ENCODE peak calls at places on chromosomes 1 and 21, in six cellular contexts. G, H, T, S, E and R are unnamed samples.

GRCh38 chr1:101027194-101027772 is 1.7 kb upstream of the DPH5 start:
- DNase-seq in G (no peak), H (no peak), T (no peak), S (no peak), E (no peak), R (no peak)

GRCh38 chr1:20558180-20558579 is 5.8 kb downstream of the FAM43B start:
- DNase-seq in G (no peak), H (no peak), T (no peak), S (no peak), E (no peak), R (no peak)

GRCh38 chr1:15680614-15681345 is 3.3 kb upstream of the PLEKHM2 start:
- DNase-seq in G (no peak), H (no peak), T (peak), S (no peak), E (no peak), R (peak)

GRCh38 chr1:157992031-157992568 is 1.3 kb upstream of the KIRREL1 start:
- DNase-seq in G (peak), H (no peak), T (peak), S (peak), E (peak), R (peak)

GRCh38 chr1:17122449-17123194 is 3.4 kb upstream of the PADI2 start:
- DNase-seq in G (no peak), H (no peak), T (peak), S (no peak), E (peak), R (no peak)

GRCh38 chr1:1162597-1163537 is 10.8 kb upstream of the TTLL10 start:
- DNase-seq in G (no peak), H (no peak), T (no peak), S (peak), E (peak), R (no peak)

GRCh38 chr1:196607940-196608339 is 300 bp downstream of the KCNT2 start:
- DNase-seq in G (no peak), H (no peak), T (no peak), S (no peak), E (no peak), R (no peak)

GRCh38 chr1:58857673-58858343 is 74.0 kb upstream of the JUN start:
- DNase-seq in G (no peak), H (no peak), T (no peak), S (no peak), E (no peak), R (no peak)

GRCh38 chr1:216114180-216114579 is 309.1 kb downstream of the USH2A start:
- DNase-seq in G (no peak), H (no peak), T (no peak), S (no peak), E (no peak), R (no peak)

GRCh38 chr1:63626222-63626621 is 33.0 kb downstream of the PGM1 start:
- DNase-seq in G (no peak), H (no peak), T (no peak), S (no peak), E (no peak), R (no peak)

GRCh38 chr1:2199042-2199810 is 4.7 kb upstream of the FAAP20 start:
- DNase-seq in G (peak), H (peak), T (peak), S (peak), E (peak), R (peak)

GRCh38 chr1:33359931-33360330 is 39.0 kb upstream of the A3GALT2 start:
- DNase-seq in G (no peak), H (no peak), T (no peak), S (no peak), E (no peak), R (no peak)

GRCh38 chr1:62900566-62900965 is 116.6 kb downstream of the ATG4C start:
- DNase-seq in G (no peak), H (no peak), T (no peak), S (no peak), E (no peak), R (no peak)

GRCh38 chr1:180571060-180571831 is 12.5 kb downstream of the OVAAL start:
- DNase-seq in G (no peak), H (no peak), T (no peak), S (no peak), E (no peak), R (no peak)

GRCh38 chr1:53047737-53048344 is 14.2 kb upstream of the PODN start:
- DNase-seq in G (no peak), H (no peak), T (peak), S (no peak), E (no peak), R (no peak)

GRCh38 chr21:45607021-45607921 is 36.3 kb upstream of the PCBP3 start:
- DNase-seq in G (no peak), H (no peak), T (no peak), S (no peak), E (no peak), R (no peak)

GRCh38 chr1:81706650-81707435 is 93.9 kb upstream of the ADGRL2 start:
- DNase-seq in G (no peak), H (no peak), T (no peak), S (no peak), E (no peak), R (no peak)

GRCh38 chr1:225658041-225658440 is 5.1 kb upstream of the ENAH start:
- DNase-seq in G (no peak), H (no peak), T (no peak), S (no peak), E (no peak), R (no peak)

GRCh38 chr21:31416465-31416864 is 72.4 kb upstream of the TIAM1 start:
- DNase-seq in G (no peak), H (no peak), T (no peak), S (no peak), E (no peak), R (no peak)

GRCh38 chr1:11053758-11054137 is 6.1 kb downstream of the SRM start:
- DNase-seq in G (no peak), H (no peak), T (no peak), S (no peak), E (no peak), R (peak)

DNA sequence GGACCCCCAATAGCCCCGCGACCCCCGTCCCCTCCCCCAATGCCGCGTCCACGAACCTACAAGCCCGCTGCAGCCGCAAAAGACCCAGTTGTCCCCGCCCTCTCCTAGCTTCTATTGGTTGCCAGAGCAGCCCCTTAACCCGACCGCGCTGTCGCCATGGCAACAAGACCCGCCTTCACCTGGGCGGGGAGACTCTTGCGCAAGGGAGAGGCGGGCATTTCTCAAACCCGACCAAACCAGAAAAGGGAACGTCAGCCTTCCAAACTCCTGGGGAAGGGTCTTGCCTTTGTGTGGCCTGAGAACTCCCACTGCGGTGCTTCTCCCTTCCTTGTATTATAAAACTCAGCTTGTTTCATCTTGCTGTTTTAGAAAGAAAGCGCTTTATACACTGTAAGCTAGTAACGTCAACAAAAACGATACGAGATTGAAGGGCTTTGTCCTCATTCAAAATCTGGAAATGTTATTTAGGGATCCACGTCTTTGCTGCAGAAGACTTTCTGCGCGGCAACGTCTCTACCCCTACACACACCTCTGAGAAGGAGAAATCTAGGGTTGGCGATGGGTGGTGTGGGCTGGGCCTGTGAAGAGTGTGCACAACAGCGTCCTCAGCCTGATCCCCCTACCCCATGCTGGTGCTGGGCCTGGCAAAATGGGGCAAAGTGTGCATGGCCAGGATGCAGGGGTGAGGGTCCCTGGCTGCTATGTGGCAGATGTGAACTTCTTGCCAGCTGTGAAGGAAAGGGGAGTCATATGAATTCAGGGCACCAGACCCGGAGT is at the start of gene TMEM9:
- DNase-seq in G (peak), H (peak), T (peak), S (peak), E (peak), R (peak)
- TF ChIP-seq POLR2A in G (no peak), H (no peak), T (peak), S (peak), E (no peak), R (no peak)

DNA sequence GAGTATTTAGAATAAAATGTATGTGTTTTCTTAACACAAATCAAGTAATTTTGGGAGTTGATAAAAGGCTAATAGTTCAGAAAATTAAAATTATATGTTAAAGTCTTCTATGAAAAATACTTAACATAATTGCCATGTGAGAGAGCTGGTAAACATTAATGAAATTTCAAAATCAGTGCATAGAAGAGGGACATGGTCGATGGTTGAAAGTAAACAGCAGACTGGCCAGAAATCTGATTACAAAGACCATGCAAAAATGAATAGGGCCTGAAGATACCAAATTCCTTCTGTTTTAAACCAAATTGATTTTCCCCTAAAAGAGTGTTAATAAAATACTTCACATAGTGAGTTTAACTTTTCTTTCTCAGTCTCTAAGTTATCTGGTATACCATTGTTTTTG is 128.3 kb downstream of the GABPA start:
- DNase-seq in G (no peak), H (no peak), T (no peak), S (no peak), E (no peak), R (no peak)
- TF ChIP-seq POLR2A in G (no peak), H (no peak), T (no peak), S (no peak), E (no peak), R (no peak)

GRCh38 chr1:66346057-66346795 is 187.7 kb upstream of the SGIP1 start:
- DNase-seq in G (no peak), H (no peak), T (no peak), S (no peak), E (no peak), R (no peak)
- TF ChIP-seq POLR2A in G (no peak), H (no peak), T (no peak), S (no peak), E (no peak), R (no peak)

GRCh38 chr1:156658945-156659574 is 17.1 kb downstream of the BCAN start:
- DNase-seq in G (no peak), H (no peak), T (no peak), S (no peak), E (no peak), R (no peak)

GRCh38 chr1:156658496-156658895 is 16.6 kb downstream of the BCAN start:
- DNase-seq in G (no peak), H (no peak), T (no peak), S (no peak), E (no peak), R (no peak)

GRCh38 chr1:156659672-156659993 is 17.6 kb downstream of the NES start:
- DNase-seq in G (no peak), H (no peak), T (no peak), S (no peak), E (no peak), R (no peak)

GRCh38 chr1:156660752-156661112 is 16.5 kb downstream of the NES start:
- DNase-seq in G (no peak), H (no peak), T (no peak), S (no peak), E (no peak), R (no peak)

GRCh38 chr1:156659994-156660751 is 17.0 kb downstream of the NES start:
- DNase-seq in G (peak), H (peak), T (peak), S (peak), E (peak), R (peak)
- TF ChIP-seq POLR2A in G (no peak), H (peak), T (no peak), S (no peak), E (peak), R (no peak)

GRCh38 chr1:222618001-222618879 is at the start of gene MIA3:
- DNase-seq in G (peak), H (peak), T (peak), S (peak), E (peak), R (peak)
- TF ChIP-seq POLR2A in G (peak), H (peak), T (peak), S (peak), E (no peak), R (peak)

GRCh38 chr1:163321311-163322305 is at the start of gene NUF2:
- DNase-seq in G (peak), H (peak), T (peak), S (peak), E (peak), R (peak)
- TF ChIP-seq POLR2A in G (no peak), H (peak), T (peak), S (peak), E (no peak), R (peak)

DNA sequence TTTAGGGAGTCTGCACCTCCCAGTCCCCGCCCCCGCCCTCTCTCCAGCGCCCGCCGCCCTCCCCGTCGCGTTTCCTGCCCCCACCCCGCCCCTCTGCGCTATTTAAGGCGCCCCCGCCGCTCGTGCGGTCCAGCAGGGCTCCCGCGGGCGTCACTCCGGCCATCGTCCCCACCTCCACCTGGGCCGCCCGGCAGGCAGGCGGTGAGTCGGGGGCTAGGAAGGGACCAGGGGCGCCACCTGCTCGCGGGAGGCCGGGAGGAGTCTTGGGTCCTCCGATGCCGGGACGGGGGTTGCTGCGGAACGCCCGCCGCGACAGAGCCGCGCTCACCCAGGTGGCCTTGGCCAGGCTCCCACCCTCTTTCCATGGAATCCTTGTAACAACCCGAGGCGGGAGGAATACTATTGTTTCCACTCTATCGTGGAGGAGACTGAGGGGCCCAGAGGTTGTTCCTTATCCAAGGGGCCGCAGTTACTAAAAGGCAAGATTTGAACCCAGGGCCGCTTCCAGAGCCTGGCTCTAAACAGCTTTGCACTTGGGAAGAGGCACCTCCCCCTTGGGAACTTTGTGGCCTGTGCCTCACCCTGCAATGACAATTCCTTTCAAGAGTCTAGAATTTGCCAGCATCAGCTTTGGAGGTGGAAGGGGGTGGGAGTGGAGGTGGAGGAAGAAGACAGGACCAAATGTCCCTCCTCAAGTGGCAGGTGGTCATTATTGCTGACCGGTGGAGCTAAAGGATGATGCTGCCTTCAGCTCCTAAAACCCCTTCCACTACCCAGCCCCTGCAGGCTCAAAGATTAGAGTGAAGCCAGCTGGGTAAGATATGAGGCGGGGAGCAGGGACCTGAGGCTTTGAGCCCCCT is at the start of gene GJA4:
- DNase-seq in G (no peak), H (no peak), T (no peak), S (no peak), E (no peak), R (no peak)
- TF ChIP-seq POLR2A in G (no peak), H (no peak), T (no peak), S (no peak), E (no peak), R (no peak)

DNA sequence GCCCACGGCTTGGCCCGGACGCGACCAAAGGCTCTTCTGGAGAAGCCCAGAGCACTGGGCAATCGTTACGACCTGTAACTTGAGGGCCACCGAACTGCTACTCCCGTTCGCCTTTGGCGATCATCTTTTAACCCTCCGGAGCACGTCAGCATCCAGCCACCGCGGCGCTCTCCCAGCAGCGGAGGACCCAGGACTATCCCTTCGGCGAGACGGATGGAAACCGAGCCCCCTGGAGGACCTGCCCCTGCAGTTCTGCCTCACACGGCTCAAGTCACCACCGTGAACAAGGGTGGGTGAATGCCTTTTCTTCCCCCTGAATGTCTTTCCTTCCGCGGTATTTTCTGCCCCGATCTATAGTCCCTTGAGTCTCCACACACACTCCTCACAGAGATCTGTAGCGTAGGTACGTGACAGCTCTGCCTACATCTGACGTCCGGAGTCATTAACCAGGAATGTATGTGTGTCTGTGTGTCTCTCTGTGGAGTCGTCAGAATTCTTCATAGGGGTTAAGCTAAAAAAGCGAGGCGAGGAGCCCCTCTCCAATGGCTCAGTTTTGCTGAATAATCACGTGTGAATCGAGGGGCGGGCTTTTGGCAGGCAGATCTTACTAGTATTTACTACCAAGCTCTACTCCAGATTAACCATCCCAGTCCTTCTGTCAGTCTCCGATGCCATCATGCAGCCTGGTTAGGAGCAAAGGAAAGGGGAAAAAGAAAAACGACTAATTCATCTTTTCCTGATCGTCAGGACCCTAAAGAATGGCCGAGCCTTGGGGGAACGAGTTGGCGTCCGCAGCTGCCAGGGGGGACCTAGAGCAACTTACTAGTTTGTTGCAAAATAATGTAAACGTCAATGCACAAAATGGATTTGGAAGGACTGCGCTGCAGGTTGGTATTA is at the start of gene CDKN2C:
- DNase-seq in G (peak), H (peak), T (peak), S (peak), E (peak), R (peak)
- TF ChIP-seq POLR2A in G (peak), H (peak), T (no peak), S (peak), E (peak), R (peak)

GRCh38 chr1:156130578-156130942 is 16.0 kb downstream of the LMNA start:
- DNase-seq in G (no peak), H (no peak), T (no peak), S (no peak), E (no peak), R (no peak)

GRCh38 chr1:156128749-156129682 is 14.5 kb downstream of the LMNA start:
- DNase-seq in G (peak), H (no peak), T (no peak), S (no peak), E (peak), R (no peak)

GRCh38 chr1:156126043-156126700 is 11.7 kb downstream of the LMNA start:
- DNase-seq in G (peak), H (no peak), T (peak), S (no peak), E (peak), R (peak)

GRCh38 chr1:156126701-156127534 is 12.4 kb downstream of the LMNA start:
- DNase-seq in G (peak), H (no peak), T (no peak), S (no peak), E (peak), R (peak)

GRCh38 chr1:156129687-156130577 is 15.4 kb downstream of the LMNA start:
- DNase-seq in G (peak), H (no peak), T (peak), S (peak), E (peak), R (peak)
- TF ChIP-seq POLR2A in G (no peak), H (peak), T (no peak), S (peak), E (peak), R (no peak)

GRCh38 chr1:26181586-26182371 is 4.5 kb downstream of the CNKSR1 start:
- DNase-seq in G (no peak), H (no peak), T (no peak), S (no peak), E (no peak), R (no peak)

GRCh38 chr1:26180010-26180506 is 2.8 kb downstream of the CNKSR1 start:
- DNase-seq in G (no peak), H (no peak), T (no peak), S (no peak), E (no peak), R (no peak)

GRCh38 chr1:26175346-26175745 is 1.9 kb upstream of the CNKSR1 start:
- DNase-seq in G (no peak), H (no peak), T (no peak), S (no peak), E (no peak), R (no peak)

GRCh38 chr1:26182372-26182675 is 5.0 kb downstream of the CNKSR1 start:
- DNase-seq in G (no peak), H (no peak), T (no peak), S (no peak), E (no peak), R (no peak)

DNA sequence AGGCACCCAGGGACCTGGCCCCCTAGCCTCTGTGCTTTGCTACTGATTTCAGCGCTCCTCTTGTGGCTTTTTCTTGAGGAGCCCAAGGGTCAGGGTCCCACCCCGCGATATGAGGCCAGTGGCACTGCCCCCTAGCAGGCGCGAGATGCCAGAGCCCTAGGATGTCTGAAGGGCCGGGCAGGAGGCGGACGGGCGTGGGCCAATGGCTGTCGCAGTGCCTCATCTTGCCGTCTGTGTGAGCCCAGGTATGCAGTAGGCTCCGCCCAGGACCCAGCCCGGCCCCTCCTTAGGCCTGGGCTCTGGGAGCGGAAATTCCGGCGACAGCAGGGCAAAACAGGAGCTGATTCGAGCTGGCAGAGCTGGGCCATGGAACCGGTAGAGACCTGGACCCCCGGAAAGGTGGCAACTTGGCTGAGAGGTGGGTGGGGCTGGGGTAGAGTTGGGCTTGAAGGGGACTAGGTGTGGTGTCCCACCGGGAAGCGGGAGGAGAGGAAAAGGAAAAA is at the start of gene CNKSR1:
- DNase-seq in G (no peak), H (no peak), T (peak), S (peak), E (peak), R (no peak)
- TF ChIP-seq POLR2A in G (no peak), H (no peak), T (peak), S (peak), E (peak), R (no peak)